ENCODE peak calls at places on chromosome 11, in eight cellular contexts. F, J, P, Z, L, M, B and I are unnamed samples.

GRCh38 chr11:13126430-13126829 is 117.3 kb downstream of the RASSF10 start:
- DNase-seq in F (no peak), J (peak; percentile 58), P (no peak), Z (no peak), L (no peak), M (no peak), B (no peak), I (no peak)

GRCh38 chr11:69431136-69431535 is 50.3 kb upstream of the LINC01488 start:
- DNase-seq in F (no peak), J (no peak), P (no peak), Z (no peak), L (no peak), M (no peak), B (no peak), I (no peak)

GRCh38 chr11:102368472-102368871 is 21.5 kb downstream of the BIRC2 start:
- DNase-seq in F (no peak), J (no peak), P (no peak), Z (no peak), L (no peak), M (no peak), B (no peak), I (no peak)

GRCh38 chr11:61068581-61068980 is 33.7 kb upstream of the CD5 start:
- DNase-seq in F (no peak), J (no peak), P (no peak), Z (no peak), L (no peak), M (peak; percentile 35), B (no peak), I (no peak)

GRCh38 chr11:57761301-57762234 is at the start of gene CTNND1:
- DNase-seq in F (peak; percentile 95), J (peak; percentile 97), P (peak; percentile 93), Z (peak; percentile 91), L (no peak), M (peak; percentile 90), B (peak; percentile 99), I (no peak)

GRCh38 chr11:1746956-1747752 is 3.2 kb downstream of the IFITM10 start:
- DNase-seq in F (no peak), J (no peak), P (no peak), Z (peak; percentile 45), L (no peak), M (peak; percentile 42), B (no peak), I (no peak)

GRCh38 chr11:76219243-76219642 is 12.9 kb upstream of the WNT11 start:
- DNase-seq in F (no peak), J (no peak), P (no peak), Z (no peak), L (no peak), M (no peak), B (no peak), I (no peak)

GRCh38 chr11:58730507-58731089 is 1.1 kb downstream of the GLYAT start:
- DNase-seq in F (no peak), J (no peak), P (no peak), Z (no peak), L (no peak), M (no peak), B (no peak), I (no peak)

GRCh38 chr11:14644396-14645246 is 1.0 kb downstream of the PDE3B start:
- DNase-seq in F (peak; percentile 12), J (peak; percentile 16), P (peak; percentile 65), Z (peak; percentile 59), L (peak; percentile 55), M (peak; percentile 61), B (peak; percentile 75), I (no peak)

GRCh38 chr11:134341805-134342571 is 10.2 kb downstream of the GLB1L2 start:
- DNase-seq in F (no peak), J (no peak), P (no peak), Z (no peak), L (no peak), M (no peak), B (no peak), I (no peak)

GRCh38 chr11:2913029-2913431 is 16.2 kb downstream of the PHLDA2 start:
- DNase-seq in F (no peak), J (no peak), P (no peak), Z (no peak), L (no peak), M (no peak), B (peak; percentile 53), I (no peak)

DNA sequence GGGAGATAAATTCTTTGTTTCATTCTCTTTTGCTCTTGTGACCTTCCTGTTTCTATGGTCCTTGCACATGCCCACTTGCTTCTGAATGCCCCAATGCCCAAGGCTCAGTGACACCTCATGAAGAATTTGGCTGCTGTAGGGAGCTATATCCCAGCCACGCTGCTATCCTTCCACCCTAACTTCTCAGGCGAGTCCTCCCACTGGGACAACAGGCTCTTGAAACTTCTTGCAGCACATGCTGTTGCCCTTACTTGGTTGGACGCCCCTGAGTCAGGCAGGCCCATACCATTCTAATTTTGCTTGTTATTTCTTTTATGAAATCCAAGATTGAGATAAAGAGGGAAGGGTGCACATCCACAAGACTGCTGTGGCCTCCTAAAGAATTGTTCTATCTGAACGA is 57.6 kb upstream of the BLID start:
- DNase-seq in F (no peak), J (no peak), P (no peak), Z (no peak), L (no peak), M (no peak), B (no peak), I (no peak)
- H3K4me3 ChIP-seq in F (no peak overlapping the region), J (no peak overlapping the region), P (no peak overlapping the region), Z (no peak overlapping the region), L (no peak overlapping the region), M (no peak overlapping the region), B (no peak overlapping the region), I (no peak overlapping the region)

GRCh38 chr11:128790200-128790599 is 76.9 kb downstream of the KCNJ1 start:
- DNase-seq in F (no peak), J (peak; percentile 81), P (peak; percentile 45), Z (peak; percentile 64), L (no peak), M (no peak), B (no peak), I (no peak)
- H3K4me3 ChIP-seq in F (no peak overlapping the region), J (no peak overlapping the region), P (no peak overlapping the region), Z (no peak overlapping the region), L (no peak overlapping the region), M (no peak overlapping the region), B (no peak overlapping the region), I (no peak overlapping the region)

DNA sequence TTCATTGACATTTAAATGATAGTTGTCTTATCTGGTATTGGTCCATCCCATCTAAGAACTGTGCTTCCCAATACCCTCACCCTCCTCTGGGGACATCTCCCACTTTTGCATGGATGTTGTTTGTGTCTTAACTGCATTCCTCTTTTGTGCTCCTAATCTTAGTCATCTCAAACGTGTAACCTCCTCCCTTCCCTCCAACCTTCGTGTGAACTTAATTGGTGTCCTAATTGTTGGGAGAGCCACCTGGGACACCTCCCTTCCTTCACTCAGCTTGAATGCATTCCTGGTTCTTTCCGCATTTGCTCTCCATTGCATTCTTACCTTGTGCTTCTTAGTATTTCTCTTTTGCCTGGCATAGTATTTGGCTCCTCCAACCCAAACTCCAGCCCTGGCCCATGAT is 9.8 kb upstream of the ELMOD1 start:
- DNase-seq in F (no peak), J (no peak), P (no peak), Z (no peak), L (no peak), M (no peak), B (peak; percentile 80), I (no peak)
- H3K4me3 ChIP-seq in F (no peak overlapping the region), J (no peak overlapping the region), P (no peak overlapping the region), Z (no peak overlapping the region), L (no peak overlapping the region), M (no peak overlapping the region), B (no peak overlapping the region), I (no peak overlapping the region)

DNA sequence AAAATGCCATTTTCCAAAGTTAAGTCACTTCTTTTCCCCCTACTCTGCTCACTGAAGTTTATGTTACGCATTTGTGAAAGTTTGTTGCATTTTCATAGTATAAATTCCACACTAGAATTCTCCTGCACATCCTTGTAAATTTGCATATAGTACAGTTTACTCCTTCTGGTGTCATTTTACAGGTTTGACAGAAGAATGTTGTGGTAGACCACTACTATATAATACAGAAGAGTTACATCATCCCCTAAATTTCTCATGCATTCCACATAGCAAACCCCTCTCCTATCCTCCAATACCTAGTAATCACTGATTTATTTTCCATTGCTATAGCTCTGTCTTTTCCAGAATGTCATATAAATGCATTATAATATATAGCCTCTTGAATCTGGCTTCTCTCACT is 64.5 kb downstream of the CCDC73 start:
- DNase-seq in F (no peak), J (no peak), P (no peak), Z (no peak), L (no peak), M (no peak), B (no peak), I (no peak)
- H3K4me3 ChIP-seq in F (no peak overlapping the region), J (no peak overlapping the region), P (no peak overlapping the region), Z (no peak overlapping the region), L (no peak overlapping the region), M (no peak overlapping the region), B (no peak overlapping the region), I (no peak overlapping the region)

GRCh38 chr11:103378931-103379330 is 269.7 kb downstream of the DYNC2H1 start:
- DNase-seq in F (no peak), J (no peak), P (no peak), Z (no peak), L (no peak), M (no peak), B (no peak), I (no peak)

GRCh38 chr11:103380031-103380430 is 270.8 kb downstream of the DYNC2H1 start:
- DNase-seq in F (no peak), J (no peak), P (no peak), Z (no peak), L (no peak), M (no peak), B (no peak), I (no peak)

DNA sequence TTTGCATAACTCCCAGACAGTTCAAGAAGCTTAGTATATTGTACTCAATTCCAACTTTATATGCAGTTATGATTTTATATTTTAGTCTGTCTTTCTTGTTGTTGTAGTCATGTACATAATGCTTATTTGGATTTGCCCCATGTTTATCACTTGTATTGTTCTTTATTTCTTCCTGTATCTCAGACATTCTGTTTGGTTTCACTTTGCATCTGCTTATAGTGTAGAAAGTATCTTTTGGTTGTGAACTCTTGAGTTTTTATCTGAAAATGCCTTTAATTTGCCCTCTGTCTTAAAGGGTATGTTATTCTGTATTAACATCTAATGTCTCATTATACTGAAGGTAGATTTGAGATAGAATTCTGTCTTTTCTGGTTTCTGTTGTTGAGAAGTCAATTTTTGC is 275.4 kb downstream of the DYNC2H1 start:
- DNase-seq in F (no peak), J (peak; percentile 0), P (no peak), Z (no peak), L (no peak), M (no peak), B (no peak), I (no peak)
- H3K4me3 ChIP-seq in F (no peak overlapping the region), J (no peak overlapping the region), P (no peak overlapping the region), Z (no peak overlapping the region), L (no peak overlapping the region), M (no peak overlapping the region), B (no peak overlapping the region), I (no peak overlapping the region)

GRCh38 chr11:67504950-67505561 is at the start of gene PITPNM1:
- DNase-seq in F (no peak), J (peak; percentile 49), P (peak; percentile 86), Z (peak; percentile 87), L (peak; percentile 65), M (peak; percentile 92), B (peak; percentile 80), I (peak; percentile 23)
- H3K4me3 ChIP-seq in F (peak within 1 kb of the TSS; percentile 91), J (peak within 1 kb of the TSS; percentile 88), P (peak within 1 kb of the TSS; percentile 71), Z (peak within 1 kb of the TSS; percentile 35), L (peak within 1 kb of the TSS; percentile 88), M (peak within 1 kb of the TSS; percentile 78), B (peak within 1 kb of the TSS; percentile 74), I (peak within 1 kb of the TSS; percentile 83)